ENCODE peak calls at places on chromosomes 2 and 18, in ten cellular contexts. I is GM12878, K is fibroblast of villous mesenchyme, D is fibroblast of the aortic adventitia, L is cardiac muscle cell, F is neural progenitor cell, C is fibroblast of lung, S is right atrium auricular region, Y is epithelial cell of proximal tubule, M is AG09319. G is an unnamed sample.

GRCh38 chr18:21894619-21895367 is 154.2 kb downstream of the MIB1 start:
- DNase-seq in C (peak), S (no peak), L (no peak), I (no peak), M (no peak), K (peak), Y (peak), D (peak), F (no peak), G (no peak)

GRCh38 chr2:54876764-54877163 is 153.3 kb downstream of the EML6 start:
- DNase-seq in S (no peak), L (no peak), I (no peak), M (no peak), D (no peak), F (no peak), C (no peak), Y (no peak), K (no peak), G (no peak)

GRCh38 chr18:62939433-62939832 is 224.1 kb downstream of the PHLPP1 start:
- DNase-seq in M (no peak), K (no peak), C (no peak), S (no peak), I (no peak), Y (no peak), D (no peak), F (no peak), L (peak), G (no peak)

GRCh38 chr2:119158563-119159347 is at the start of gene C1QL2:
- DNase-seq in S (no peak), F (peak), I (no peak), K (no peak), M (no peak), Y (no peak), C (no peak), D (no peak), L (peak), G (peak)

GRCh38 chr2:9021563-9022211 is 18.2 kb upstream of the MBOAT2 start:
- DNase-seq in I (no peak), D (no peak), S (no peak), Y (no peak), M (no peak), K (no peak), F (no peak), L (no peak), C (no peak), G (no peak)

GRCh38 chr2:71129114-71129890 is 727 bp downstream of the MCEE start:
- DNase-seq in L (no peak), F (no peak), C (no peak), K (peak), I (no peak), M (no peak), D (peak), S (no peak), Y (no peak), G (no peak)

GRCh38 chr2:166384774-166385173 is 9.0 kb upstream of the SCN9A start:
- DNase-seq in Y (no peak), L (peak), K (peak), I (no peak), M (no peak), S (no peak), F (peak), C (peak), D (peak), G (no peak)

GRCh38 chr2:17373736-17374135 is 144.5 kb downstream of the RAD51AP2 start:
- DNase-seq in D (no peak), S (no peak), F (no peak), I (no peak), K (peak), Y (no peak), C (peak), M (no peak), L (no peak), G (no peak)

GRCh38 chr2:95240091-95240490 is 32.8 kb downstream of the ZNF892 start:
- DNase-seq in K (no peak), F (no peak), C (no peak), D (no peak), M (no peak), L (no peak), S (no peak), Y (no peak), I (no peak), G (no peak)

GRCh38 chr2:106339156-106339555 is 129.1 kb downstream of the RGPD3 start:
- DNase-seq in D (no peak), M (no peak), S (no peak), L (no peak), F (no peak), I (no peak), Y (no peak), C (no peak), K (no peak), G (no peak)

GRCh38 chr2:168434164-168434563 is 21.9 kb upstream of the CERS6 start:
- DNase-seq in L (peak), F (no peak), Y (no peak), S (no peak), I (no peak), M (no peak), D (peak), K (no peak), C (no peak), G (no peak)

GRCh38 chr2:13135369-13135768 is 418.6 kb downstream of the TRIB2 start:
- DNase-seq in D (no peak), C (no peak), Y (no peak), F (no peak), I (no peak), M (no peak), S (no peak), L (no peak), K (no peak), G (no peak)

GRCh38 chr2:30763151-30763660 is 44.0 kb downstream of the CAPN13 start:
- DNase-seq in Y (no peak), M (no peak), I (no peak), S (no peak), D (no peak), L (no peak), C (no peak), F (no peak), K (no peak), G (no peak)

GRCh38 chr18:6056171-6056932 is 161.0 kb upstream of the TMEM200C start:
- DNase-seq in Y (peak), L (peak), M (no peak), K (peak), D (peak), I (no peak), C (peak), S (no peak), F (peak), G (no peak)

GRCh38 chr2:43176449-43176848 is 50.0 kb downstream of the ZFP36L2 start:
- DNase-seq in L (no peak), M (no peak), K (no peak), F (no peak), D (no peak), Y (no peak), I (no peak), S (no peak), C (no peak), G (no peak)

GRCh38 chr2:238286551-238286950 is 1.9 kb downstream of the PER2 start:
- DNase-seq in S (peak), M (peak), Y (peak), L (no peak), F (no peak), D (peak), K (peak), I (no peak), C (peak), G (no peak)

GRCh38 chr2:143955416-143956075 is 564.4 kb downstream of the ZEB2 start:
- DNase-seq in D (peak), F (no peak), K (peak), C (peak), Y (peak), L (no peak), S (no peak), M (no peak), I (no peak), G (no peak)

GRCh38 chr2:192390401-192390800 is 195.7 kb upstream of the TMEFF2 start:
- DNase-seq in I (no peak), C (no peak), F (no peak), M (no peak), D (no peak), K (no peak), Y (peak), L (no peak), S (no peak), G (no peak)

GRCh38 chr2:229980440-229981184 is 58.3 kb downstream of the FBXO36 start:
- DNase-seq in Y (no peak), L (peak), S (peak), I (peak), F (peak), C (peak), M (no peak), K (peak), D (peak), G (peak)

GRCh38 chr2:233032551-233033320 is at the start of gene NEU2:
- DNase-seq in M (no peak), I (no peak), Y (no peak), F (no peak), D (peak), C (peak), S (no peak), L (no peak), K (peak), G (no peak)

GRCh38 chr2:45904267-45904921 is 252.9 kb downstream of the PRKCE start:
- DNase-seq in C (no peak), F (no peak), I (no peak), S (no peak), Y (no peak), K (no peak), D (peak), L (no peak), M (peak), G (no peak)

GRCh38 chr2:88187038-88187676 is 17.0 kb downstream of the THNSL2 start:
- DNase-seq in L (peak), I (no peak), S (no peak), C (peak), M (no peak), K (peak), D (peak), F (peak), Y (no peak), G (peak)

GRCh38 chr2:88185480-88185879 is 15.3 kb downstream of the THNSL2 start:
- DNase-seq in C (no peak), K (no peak), S (no peak), M (no peak), Y (no peak), L (no peak), D (no peak), F (no peak), I (no peak), G (no peak)

GRCh38 chr2:88190808-88191721 is 20.9 kb downstream of the THNSL2 start:
- DNase-seq in L (peak), D (peak), K (peak), C (peak), F (peak), I (no peak), Y (no peak), S (no peak), M (no peak), G (peak)

GRCh38 chr2:88188741-88189140 is 18.6 kb downstream of the THNSL2 start:
- DNase-seq in D (peak), K (peak), S (no peak), L (no peak), I (no peak), Y (no peak), F (no peak), M (peak), C (peak), G (no peak)

DNA sequence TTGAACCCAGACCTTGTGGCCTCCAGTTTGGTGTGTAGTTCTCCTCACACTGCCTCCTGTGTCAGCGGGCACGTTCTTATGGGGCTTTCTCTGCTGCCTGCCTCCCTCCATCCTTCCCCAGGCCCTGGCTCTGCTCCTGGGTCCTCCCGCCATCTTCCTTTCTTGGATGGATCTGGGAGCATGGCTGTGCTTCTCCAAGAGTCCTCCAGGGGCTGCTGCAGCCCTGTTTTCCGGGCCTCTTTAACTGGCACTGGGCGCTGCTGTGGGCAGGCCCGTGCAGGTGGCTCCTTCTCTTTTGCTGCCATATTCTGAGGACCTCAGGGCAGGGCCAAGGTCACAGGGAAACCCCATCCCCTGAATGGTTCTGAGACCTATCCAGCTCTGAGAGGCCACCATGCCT is 17.8 kb downstream of the THNSL2 start:
- DNase-seq in F (peak), L (no peak), I (no peak), M (no peak), S (no peak), D (no peak), C (no peak), Y (no peak), K (no peak), G (no peak)
- TF ChIP-seq CTCF in F (peak), L (peak), I (no peak), M (no peak), S (no peak), D (no peak), C (no peak), Y (peak), K (peak), G (peak)

DNA sequence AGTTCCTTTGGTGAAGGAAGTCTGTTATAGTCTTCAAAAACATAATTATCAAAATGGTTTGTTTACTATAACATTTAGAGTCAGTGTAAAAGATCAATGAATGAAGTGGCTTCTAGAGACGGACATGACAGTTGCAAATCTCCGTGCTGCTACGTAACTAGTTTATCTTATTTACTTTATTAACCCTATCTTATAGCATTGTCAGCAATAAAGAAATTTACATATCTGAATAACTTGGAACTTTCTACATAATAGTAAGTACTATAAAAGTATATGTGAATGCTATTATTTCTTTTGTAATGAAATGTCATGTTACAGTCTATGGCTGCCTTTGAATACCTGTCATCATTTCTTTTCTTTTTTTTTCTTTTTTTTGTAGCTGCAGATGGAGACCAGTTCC is 246.8 kb downstream of the PTH2R start:
- DNase-seq in D (no peak), L (no peak), Y (no peak), M (no peak), I (no peak), F (no peak), K (no peak), C (no peak), S (no peak), G (no peak)
- TF ChIP-seq CTCF in D (no peak), L (no peak), Y (no peak), M (no peak), I (no peak), F (no peak), K (no peak), C (no peak), S (no peak), G (no peak)

DNA sequence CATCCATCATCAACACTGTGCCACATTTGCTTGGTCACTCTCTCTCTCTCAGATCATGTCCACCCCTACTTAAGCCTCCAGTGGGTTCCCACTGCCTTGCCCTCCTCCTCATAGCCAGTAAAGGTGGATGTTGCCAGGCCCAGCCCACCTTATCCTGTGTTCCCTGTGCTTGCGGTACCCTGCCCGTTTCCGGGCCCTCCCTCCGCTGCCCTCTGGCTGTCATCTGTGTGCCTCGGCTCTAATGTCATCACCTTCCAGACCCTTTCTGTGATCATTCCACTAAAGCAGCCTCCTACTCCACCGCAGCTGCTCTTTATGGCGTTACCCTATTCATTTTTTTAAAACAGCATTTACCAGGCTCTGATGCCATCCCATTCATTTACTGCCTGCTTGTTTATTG is 305.7 kb upstream of the SKOR2 start:
- DNase-seq in F (no peak), S (peak), C (no peak), K (no peak), M (no peak), I (no peak), L (no peak), Y (no peak), D (no peak), G (no peak)
- TF ChIP-seq CTCF in F (peak), S (no peak), C (no peak), K (no peak), M (no peak), I (no peak), L (no peak), Y (no peak), D (no peak), G (no peak)

DNA sequence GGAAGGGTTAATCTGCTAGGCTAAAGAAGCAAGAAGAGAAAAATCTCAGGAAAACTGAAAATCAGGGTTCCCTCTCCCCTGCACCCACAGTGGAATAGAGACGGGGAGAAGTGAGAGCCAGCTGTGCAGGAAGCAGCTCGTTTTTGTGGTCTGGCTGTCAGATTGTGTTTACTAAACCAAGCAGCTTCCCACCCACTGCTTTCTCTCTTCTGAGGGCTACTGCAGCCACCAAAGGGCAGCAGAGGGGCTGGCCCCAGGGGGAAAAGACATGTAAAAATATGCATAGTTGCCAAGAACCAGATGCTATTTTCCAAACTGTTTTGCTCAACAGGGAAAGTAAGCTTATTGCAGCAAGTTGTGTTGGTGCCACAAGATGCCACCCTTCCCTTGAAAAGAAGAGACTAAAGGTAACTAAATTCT is 72.6 kb upstream of the THUMPD2 start:
- DNase-seq in S (no peak), L (no peak), F (peak), D (peak), M (peak), C (peak), K (peak), Y (no peak), I (no peak), G (no peak)
- TF ChIP-seq CTCF in S (no peak), L (no peak), F (no peak), D (no peak), M (peak), C (no peak), K (peak), Y (peak), I (no peak), G (no peak)

GRCh38 chr18:24446953-24447537 is 13.4 kb upstream of the HRH4 start:
- DNase-seq in I (no peak), F (no peak), D (peak), M (no peak), C (peak), K (no peak), L (no peak), Y (no peak), S (no peak), G (no peak)
- TF ChIP-seq CTCF in I (peak), F (peak), D (no peak), M (no peak), C (peak), K (peak), L (peak), Y (peak), S (no peak), G (no peak)

DNA sequence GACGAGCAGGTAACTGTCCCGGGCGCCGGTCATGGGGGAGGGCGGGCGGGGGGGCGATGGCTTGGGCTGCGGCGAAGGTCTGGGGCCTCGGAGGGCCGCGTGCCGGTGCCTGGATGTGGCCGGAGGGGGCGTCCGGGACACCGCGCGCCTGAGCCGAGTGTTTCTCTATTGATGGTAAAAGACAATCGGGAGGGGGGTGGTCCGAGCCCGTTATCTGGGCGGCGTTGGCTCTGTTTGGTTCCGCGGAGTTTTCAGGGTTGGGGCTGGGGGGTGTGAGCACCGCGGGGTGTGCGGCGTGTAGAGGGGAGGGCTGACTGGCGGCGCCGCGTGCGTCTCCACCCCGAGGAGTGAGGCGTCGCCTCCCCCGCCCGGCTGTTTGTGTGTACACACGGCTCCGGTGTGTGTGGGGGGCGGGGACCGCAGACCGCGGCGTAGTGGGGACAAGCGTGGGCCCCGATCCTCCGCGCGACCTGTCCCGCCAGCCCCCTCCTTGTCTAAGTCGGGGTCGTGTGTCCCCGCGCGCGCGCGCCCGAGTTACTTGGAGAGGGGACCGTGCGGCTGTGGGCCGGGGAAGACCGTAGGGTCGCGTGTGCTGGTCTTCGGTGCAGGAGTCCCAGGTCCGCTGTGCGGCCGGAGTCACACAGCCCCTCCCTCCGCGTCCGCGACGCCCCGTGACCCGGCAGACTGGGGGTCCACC is 1.6 kb downstream of the CTIF start:
- DNase-seq in F (peak), Y (no peak), M (no peak), D (peak), S (peak), K (peak), I (no peak), C (peak), L (peak), G (peak)
- TF ChIP-seq CTCF in F (peak), Y (no peak), M (peak), D (peak), S (no peak), K (peak), I (no peak), C (peak), L (peak), G (no peak)

G was measured in endothelial cell.